ENCODE peak calls at places on chromosomes 4 and X, in six cellular contexts. H is brain microvascular endothelial cell; O is CD8-positive, alpha-beta T cell; R is NB4; Q is AG09319; Z is GM20000. G is an unnamed sample.
A peak's percentile ranks its signal among the peaks of the same experiment; 100 is the strongest.

GRCh38 chr4:26873391-26874026 is 12.9 kb downstream of the STIM2 start:
- DNase-seq in O (peak; percentile 49), R (no peak), Q (no peak), H (no peak), Z (peak; percentile 28), G (no peak)

GRCh38 chr4:101419324-101420135 is 72.2 kb upstream of the PPP3CA start:
- DNase-seq in Z (peak; percentile 12), Q (no peak), O (no peak), R (peak; percentile 73), H (no peak), G (no peak)

GRCh38 chrX:82163701-82164100 is 961.8 kb downstream of the SH3BGRL start:
- DNase-seq in H (no peak), Q (no peak), O (no peak), Z (no peak), R (no peak), G (no peak)

GRCh38 chrX:118228041-118228440 is 111.4 kb upstream of the KLHL13 start:
- DNase-seq in Z (no peak), O (no peak), Q (no peak), H (peak; percentile 34), R (no peak), G (no peak)

GRCh38 chr4:4386296-4386735 is 586 bp upstream of the NSG1 start:
- DNase-seq in Q (no peak), H (no peak), Z (no peak), O (peak; percentile 4), R (no peak), G (no peak)

GRCh38 chr4:71932941-71933340 is 98.9 kb upstream of the NPFFR2 start:
- DNase-seq in H (no peak), Q (no peak), R (no peak), O (no peak), Z (no peak), G (no peak)

GRCh38 chr4:26022346-26022891 is 108.4 kb downstream of the SMIM20 start:
- DNase-seq in R (no peak), H (peak; percentile 56), O (no peak), Q (peak; percentile 71), Z (no peak), G (no peak)

GRCh38 chrX:135411893-135412292 is 9.9 kb upstream of the SMIM10L2A start:
- DNase-seq in Z (no peak), R (peak; percentile 17), H (no peak), O (no peak), Q (no peak), G (no peak)

GRCh38 chrX:67415937-67416336 is 127.9 kb upstream of the AR start:
- DNase-seq in H (no peak), O (no peak), R (no peak), Q (no peak), Z (no peak), G (no peak)

GRCh38 chr4:36086387-36086786 is 157.9 kb downstream of the ARAP2 start:
- DNase-seq in R (no peak), Q (no peak), H (no peak), Z (no peak), O (no peak), G (no peak)

GRCh38 chr4:36082817-36083216 is 161.5 kb downstream of the ARAP2 start:
- DNase-seq in Q (no peak), O (no peak), H (no peak), R (no peak), Z (no peak), G (no peak)

GRCh38 chr4:36091997-36092396 is 152.3 kb downstream of the ARAP2 start:
- DNase-seq in O (no peak), H (no peak), Z (no peak), R (no peak), Q (no peak), G (no peak)

DNA sequence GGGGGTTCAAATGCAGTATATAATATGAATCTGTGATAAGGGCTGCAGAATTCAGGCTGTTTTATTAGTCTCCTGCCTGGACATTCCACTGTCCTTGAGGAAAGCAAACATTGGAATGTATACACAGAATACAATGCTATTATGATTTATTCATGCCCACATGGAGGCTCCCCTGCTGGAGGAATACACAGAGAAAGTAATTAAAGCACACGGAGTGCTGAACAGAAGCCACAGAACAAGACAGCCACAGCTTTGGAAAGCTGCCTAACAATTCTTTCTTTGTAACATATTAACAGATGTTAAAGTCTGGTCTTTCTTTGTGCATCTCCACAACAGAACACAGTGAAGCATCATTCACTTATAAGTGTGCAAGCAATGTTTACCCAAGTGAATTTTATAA is 155.8 kb downstream of the ARAP2 start:
- DNase-seq in Q (no peak), Z (no peak), O (no peak), R (no peak), H (no peak), G (no peak)
- TF ChIP-seq CTCF in Q (no peak), Z (no peak), O (no peak), R (no peak), H (no peak), G (no peak)

DNA sequence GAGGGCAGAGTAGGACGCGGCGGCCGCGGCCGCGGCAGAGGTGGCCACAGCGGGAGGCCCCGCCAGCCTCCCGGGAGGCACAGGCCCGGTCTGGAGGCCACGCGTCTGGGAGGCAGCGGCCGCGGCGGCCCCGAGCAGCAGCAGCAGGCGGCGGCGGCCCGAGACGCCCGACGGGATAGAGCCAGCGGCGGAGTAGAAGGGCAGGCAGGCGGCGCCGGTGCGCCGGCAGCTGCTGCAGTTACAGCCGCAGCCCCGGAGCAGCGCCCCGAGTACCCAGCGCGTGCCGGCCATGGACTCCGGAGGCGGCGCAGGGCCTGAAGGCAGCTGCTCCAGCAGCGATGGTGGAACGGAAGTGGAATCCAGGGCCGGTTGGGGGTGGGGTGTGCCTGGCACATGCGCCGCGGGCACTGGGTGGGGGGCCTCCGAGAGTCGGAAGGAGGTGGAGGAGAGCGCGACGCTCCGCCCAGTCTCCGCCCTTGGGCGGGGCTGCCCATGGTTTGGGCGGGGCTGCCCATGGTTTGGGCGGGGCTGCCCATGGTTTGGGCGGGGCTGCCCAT is at the start of gene GRSF1:
- DNase-seq in H (peak; percentile 83), O (peak; percentile 94), R (peak; percentile 95), Q (peak; percentile 84), Z (peak; percentile 94), G (peak; percentile 97)
- TF ChIP-seq CTCF in H (no peak), O (no peak), R (no peak), Q (no peak), Z (no peak), G (peak; percentile 60)

GRCh38 chr4:52665592-52665991 is 6.5 kb upstream of the USP46 start:
- DNase-seq in H (no peak), O (no peak), Q (no peak), Z (peak; percentile 57), R (peak; percentile 29), G (no peak)
- TF ChIP-seq CTCF in H (peak; percentile 42), O (no peak), Q (no peak), Z (peak; percentile 34), R (no peak), G (peak; percentile 74)

GRCh38 chrX:16559206-16559619 is 90.7 kb upstream of the S100G start:
- DNase-seq in R (no peak), Q (peak; percentile 52), Z (no peak), H (no peak), O (no peak), G (no peak)

GRCh38 chrX:16558489-16558888 is 91.5 kb upstream of the S100G start:
- DNase-seq in Z (no peak), Q (no peak), H (no peak), R (no peak), O (no peak), G (no peak)

GRCh38 chrX:16560173-16560572 is 89.8 kb upstream of the S100G start:
- DNase-seq in H (no peak), O (no peak), Z (no peak), Q (no peak), R (no peak), G (no peak)
- TF ChIP-seq CTCF in H (no peak), O (no peak), Z (no peak), Q (no peak), R (no peak), G (no peak)

GRCh38 chr4:59249110-59249509 is 1951.0 kb upstream of the ADGRL3 start:
- DNase-seq in H (no peak), Z (no peak), R (no peak), Q (no peak), O (no peak), G (no peak)

GRCh38 chr4:59248313-59248712 is 1951.8 kb upstream of the ADGRL3 start:
- DNase-seq in O (no peak), H (no peak), R (no peak), Z (no peak), Q (no peak), G (no peak)

GRCh38 chr4:59243038-59243437 is 1957.1 kb upstream of the ADGRL3 start:
- DNase-seq in Z (no peak), H (no peak), O (no peak), Q (no peak), R (no peak), G (no peak)

GRCh38 chr4:59247032-59247431 is 1953.1 kb upstream of the ADGRL3 start:
- DNase-seq in Z (peak; percentile 2), H (no peak), R (peak; percentile 3), O (no peak), Q (no peak), G (no peak)
- TF ChIP-seq CTCF in Z (no peak), H (peak; percentile 12), R (peak; percentile 24), O (no peak), Q (no peak), G (peak; percentile 85)

GRCh38 chr4:153084939-153085630 is 119.2 kb upstream of the TRIM2 start:
- DNase-seq in Z (peak; percentile 70), Q (peak; percentile 18), H (peak; percentile 67), R (peak; percentile 64), O (peak; percentile 77), G (no peak)
- TF ChIP-seq CTCF in Z (peak; percentile 76), Q (peak; percentile 99), H (peak; percentile 99), R (peak; percentile 93), O (peak; percentile 97), G (peak; percentile 99)

GRCh38 chrX:44202596-44202995 is 140.9 kb downstream of the EFHC2 start:
- DNase-seq in O (no peak), R (no peak), Z (no peak), H (no peak), Q (no peak), G (no peak)

GRCh38 chrX:44203791-44204190 is 139.7 kb downstream of the EFHC2 start:
- DNase-seq in H (no peak), Z (no peak), R (no peak), O (no peak), Q (no peak), G (no peak)
- TF ChIP-seq CTCF in H (no peak), Z (no peak), R (no peak), O (no peak), Q (no peak), G (no peak)

G was measured in chondrocyte.